ENCODE peak calls at places on chromosome 11, in nine cellular contexts. H, A, N, D, F, T, R, W and S are unnamed samples.

GRCh38 chr11:118074785-118075184 is 2.1 kb upstream of the TMPRSS4 start:
- DNase-seq in F (no peak), W (peak; percentile 68), R (no peak), T (no peak), A (no peak), D (no peak), N (no peak), H (no peak), S (no peak)

GRCh38 chr11:8259316-8259995 is 4.2 kb downstream of the LMO1 start:
- DNase-seq in H (no peak), R (no peak), F (no peak), N (no peak), D (no peak), T (no peak), W (no peak), A (no peak), S (no peak)

GRCh38 chr11:2562181-2562581 is 117.4 kb downstream of the KCNQ1 start:
- DNase-seq in D (no peak), F (no peak), A (no peak), T (no peak), H (no peak), R (no peak), W (no peak), N (no peak), S (no peak)

GRCh38 chr11:124863826-124864165 is 1.4 kb upstream of the ROBO3 start:
- DNase-seq in A (no peak), H (no peak), W (no peak), T (peak; percentile 88), D (no peak), R (no peak), F (no peak), N (no peak), S (no peak)

GRCh38 chr11:73159981-73160777 is 18.1 kb upstream of the FCHSD2 start:
- DNase-seq in F (no peak), D (no peak), A (no peak), R (no peak), N (no peak), H (no peak), T (no peak), W (no peak), S (no peak)

GRCh38 chr11:83831929-83832328 is 545.8 kb upstream of the CCDC90B start:
- DNase-seq in A (no peak), D (no peak), N (no peak), F (no peak), W (no peak), H (no peak), T (no peak), R (no peak), S (no peak)

GRCh38 chr11:96279421-96280290 is 63.3 kb downstream of the MAML2 start:
- DNase-seq in F (no peak), N (no peak), R (no peak), A (peak; percentile 57), W (peak; percentile 46), T (no peak), D (no peak), H (no peak), S (no peak)

GRCh38 chr11:59849129-59849528 is 3.8 kb upstream of the CBLIF start:
- DNase-seq in H (no peak), W (peak; percentile 58), A (no peak), D (no peak), F (no peak), N (no peak), R (no peak), T (no peak), S (no peak)

GRCh38 chr11:1153105-1153950 is 4.4 kb upstream of the MUC5AC start:
- DNase-seq in F (no peak), D (no peak), N (no peak), T (peak; percentile 72), W (peak; percentile 15), R (no peak), H (no peak), A (peak; percentile 22), S (no peak)